ENCODE peak calls at places on chromosomes 16 and 17, in ten cellular contexts. U is fibroblast of pulmonary artery, S is ovary, W is endothelial cell of umbilical vein, R is stomach, N is lower lobe of right lung, P is cardiac fibroblast, Z is transverse colon, H is K562, C is astrocyte. I is an unnamed sample.
A peak's percentile ranks its signal among the peaks of the same experiment; 100 is the strongest.

GRCh38 chr16:27976990-27977389 is 86.5 kb downstream of the GSG1L start:
- DNase-seq in P (no peak), C (no peak), Z (no peak), R (no peak), H (no peak), W (no peak), N (no peak), U (no peak), S (no peak), I (no peak)

GRCh38 chr16:48617711-48618148 is 7.8 kb upstream of the N4BP1 start:
- DNase-seq in P (peak; percentile 86), N (peak; percentile 61), S (peak; percentile 63), Z (no peak), C (peak; percentile 74), U (peak; percentile 84), H (no peak), W (peak; percentile 29), R (peak; percentile 36), I (peak; percentile 83)

GRCh38 chr16:82231021-82231787 is 61.2 kb upstream of the MPHOSPH6 start:
- DNase-seq in H (no peak), P (no peak), R (no peak), W (no peak), S (no peak), U (no peak), C (no peak), N (no peak), Z (no peak), I (no peak)

GRCh38 chr17:50708050-50709000 is 611 bp upstream of the ANKRD40 start:
- DNase-seq in S (no peak), H (no peak), R (no peak), Z (no peak), W (peak; percentile 56), U (no peak), N (no peak), C (no peak), P (peak; percentile 34), I (peak; percentile 59)

GRCh38 chr17:9648521-9649110 is 3.3 kb downstream of the USP43 start:
- DNase-seq in W (no peak), N (no peak), Z (no peak), C (no peak), R (no peak), U (no peak), S (no peak), H (no peak), P (no peak), I (no peak)

GRCh38 chr16:89722392-89723278 is 1.3 kb downstream of the ZNF276 start:
- DNase-seq in N (peak; percentile 95), C (peak; percentile 60), H (no peak), U (peak; percentile 52), Z (peak; percentile 93), S (peak; percentile 24), W (peak; percentile 50), P (peak; percentile 64), R (peak; percentile 83), I (peak; percentile 51)

GRCh38 chr17:41777157-41777578 is 9.3 kb downstream of the JUP start:
- DNase-seq in W (no peak), Z (peak; percentile 41), R (peak; percentile 37), N (no peak), S (peak; percentile 39), P (no peak), C (no peak), H (no peak), U (no peak), I (peak; percentile 72)

GRCh38 chr17:17883801-17884200 is 47.0 kb upstream of the SREBF1 start:
- DNase-seq in H (no peak), R (no peak), U (no peak), P (no peak), C (no peak), N (no peak), S (no peak), W (no peak), Z (no peak), I (no peak)

GRCh38 chr17:2158011-2158410 is 103.1 kb downstream of the HIC1 start:
- DNase-seq in P (peak; percentile 97), C (peak; percentile 79), W (no peak), S (no peak), U (peak; percentile 98), H (no peak), N (no peak), Z (no peak), R (no peak), I (peak; percentile 98)

GRCh38 chr16:63578791-63579190 is 1542.6 kb upstream of the CDH8 start:
- DNase-seq in P (peak; percentile 33), C (no peak), S (no peak), Z (no peak), H (no peak), U (peak; percentile 85), R (no peak), W (peak; percentile 9), N (no peak), I (no peak)

GRCh38 chr16:63577891-63578290 is 1541.7 kb upstream of the CDH8 start:
- DNase-seq in S (no peak), U (no peak), C (no peak), N (no peak), R (no peak), H (no peak), P (no peak), W (no peak), Z (no peak), I (no peak)

GRCh38 chr16:63575031-63575430 is 1538.8 kb upstream of the CDH8 start:
- DNase-seq in C (no peak), H (no peak), N (no peak), Z (no peak), W (no peak), U (no peak), S (no peak), R (no peak), P (peak; percentile 0), I (no peak)
- H3K4me3 ChIP-seq in C (no peak overlapping the region), H (no peak overlapping the region), N (no peak overlapping the region), Z (no peak overlapping the region), W (no peak overlapping the region), U (no peak overlapping the region), S (no peak overlapping the region), R (no peak overlapping the region), P (no peak overlapping the region), I (no peak overlapping the region)

DNA sequence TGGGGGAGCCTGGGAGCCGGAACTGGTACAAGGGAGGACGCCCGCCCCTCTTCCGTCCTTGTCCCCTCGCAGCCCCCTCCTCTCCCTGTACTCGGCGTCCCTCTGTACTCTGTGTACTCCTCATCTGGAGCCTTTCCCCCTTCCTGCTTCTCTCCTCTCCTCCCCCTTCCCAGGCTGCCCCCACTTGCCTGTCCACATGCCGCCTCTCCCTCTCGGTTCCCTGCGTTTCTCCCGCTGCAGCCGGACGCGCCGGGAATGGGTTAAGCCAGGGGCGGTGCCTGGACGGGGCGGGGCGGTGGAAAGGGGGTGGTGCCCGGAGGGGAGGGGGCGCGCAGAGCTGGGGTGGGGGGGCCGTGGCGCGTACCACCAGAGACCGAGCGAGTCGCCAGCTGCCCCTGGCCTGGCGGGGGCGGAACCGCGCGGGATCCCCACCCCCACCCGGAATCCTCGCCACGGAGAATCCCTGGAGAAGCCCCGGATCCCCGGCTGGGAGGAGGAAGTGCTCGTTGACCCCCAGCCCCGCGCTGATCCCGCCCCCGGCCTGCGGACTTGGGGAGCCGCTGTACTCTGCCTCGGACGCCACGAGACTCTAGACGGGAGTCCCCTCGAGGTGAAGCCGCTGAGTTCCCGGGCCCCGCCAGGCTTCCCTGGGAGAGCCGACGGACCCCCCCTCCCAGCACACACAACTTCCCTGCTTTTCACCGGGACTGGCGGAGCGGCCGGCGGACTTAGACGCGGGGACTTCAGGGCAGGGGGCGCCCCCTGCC is 22.5 kb downstream of the GJD3 start:
- DNase-seq in P (peak; percentile 86), U (peak; percentile 71), R (peak; percentile 81), C (peak; percentile 55), Z (peak; percentile 86), H (peak; percentile 79), W (peak; percentile 60), S (peak; percentile 84), N (peak; percentile 86), I (peak; percentile 64)
- TF ChIP-seq CTCF in P (no peak), U (no peak), R (no peak), C (no peak), Z (no peak), H (no peak), W (no peak), S (no peak), N (no peak), I (no peak)

GRCh38 chr17:36807496-36808180 is 129.6 kb upstream of the LHX1 start:
- DNase-seq in H (no peak), U (no peak), N (no peak), W (no peak), P (no peak), C (no peak), S (no peak), R (no peak), Z (no peak), I (no peak)
- H3K4me3 ChIP-seq in H (no peak overlapping the region), U (no peak overlapping the region), N (no peak overlapping the region), W (no peak overlapping the region), P (no peak overlapping the region), C (peak overlapping the region; percentile 42), S (no peak overlapping the region), R (peak overlapping the region; percentile 35), Z (no peak overlapping the region), I (no peak overlapping the region)

GRCh38 chr17:82914375-82914774 is 74.6 kb upstream of the ZNF750 start:
- DNase-seq in U (no peak), R (peak; percentile 59), W (no peak), P (peak; percentile 23), C (no peak), H (no peak), S (no peak), N (peak; percentile 64), Z (no peak), I (no peak)

GRCh38 chr17:82911822-82912221 is 72.0 kb upstream of the ZNF750 start:
- DNase-seq in P (no peak), Z (no peak), H (no peak), N (no peak), W (no peak), C (no peak), S (no peak), R (no peak), U (no peak), I (no peak)

GRCh38 chr17:82915010-82915696 is 75.3 kb upstream of the ZNF750 start:
- DNase-seq in N (no peak), U (no peak), Z (no peak), P (no peak), R (no peak), C (no peak), W (no peak), H (peak; percentile 36), S (no peak), I (no peak)

GRCh38 chr17:82912571-82913089 is 72.8 kb upstream of the ZNF750 start:
- DNase-seq in S (no peak), C (no peak), P (no peak), Z (no peak), R (no peak), H (no peak), W (no peak), U (no peak), N (no peak), I (peak; percentile 9)

DNA sequence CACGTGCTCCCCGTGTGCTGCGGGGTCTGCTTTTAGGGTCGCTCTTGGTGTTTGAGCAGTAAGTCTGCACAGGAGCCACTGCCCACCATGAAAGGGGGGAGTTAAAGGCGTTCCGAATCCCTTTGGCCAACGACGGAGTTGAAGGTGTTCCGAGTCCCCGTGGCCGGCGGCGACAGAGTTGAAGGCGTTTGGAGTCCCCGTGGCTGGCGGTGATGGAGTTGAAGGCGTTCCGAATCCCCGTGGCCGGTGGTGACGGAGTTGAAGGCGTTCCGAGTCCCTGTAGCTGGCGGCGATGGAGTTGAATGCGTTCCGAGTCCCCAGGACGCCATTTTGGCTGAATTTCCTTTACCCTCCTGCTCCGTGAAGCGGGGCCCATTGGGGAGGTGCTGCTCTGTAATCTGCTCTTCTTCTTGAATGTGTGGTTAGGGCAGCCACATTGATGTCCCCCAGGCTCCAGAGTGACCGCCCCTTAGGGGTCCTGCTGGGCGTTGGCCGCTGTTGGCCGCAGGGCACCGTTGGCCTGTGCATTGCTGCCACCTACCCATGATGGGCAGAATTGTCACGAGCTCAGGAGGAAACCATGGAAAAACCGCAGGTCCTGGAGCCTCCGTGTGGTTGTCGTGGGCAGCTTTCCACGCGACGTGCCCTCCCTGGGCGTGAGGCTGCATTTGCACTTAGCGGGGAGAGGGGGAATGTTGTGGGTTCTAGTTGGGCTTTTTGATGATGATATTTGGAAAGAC is 73.7 kb upstream of the ZNF750 start:
- DNase-seq in N (no peak), S (no peak), U (no peak), C (no peak), H (no peak), P (no peak), Z (no peak), R (peak; percentile 44), W (peak; percentile 20), I (peak; percentile 17)
- TF ChIP-seq CTCF in N (peak; percentile 24), S (no peak), U (peak; percentile 5), C (no peak), H (peak; percentile 35), P (no peak), Z (no peak), R (no peak), W (peak; percentile 62), I (peak; percentile 42)